ENCODE peak calls at places on chromosomes 2 and 18, in five cellular contexts. One of them, this sample, is unnamed.

GRCh38 chr2:96114903-96115581 is 1.3 kb downstream of the ADRA2B start:
- DNase-seq in A549: no peak
- DNase-seq in substantia nigra: no peak
- DNase-seq in K562: no peak
- DNase-seq in body of pancreas: no peak
- DNase-seq in this sample: peak; percentile 44

GRCh38 chr2:96801464-96802280 is 14.4 kb upstream of the CNNM3 start:
- DNase-seq in A549: no peak
- DNase-seq in substantia nigra: no peak
- DNase-seq in K562: no peak
- DNase-seq in body of pancreas: no peak
- DNase-seq in this sample: no peak

GRCh38 chr2:224369028-224369632 is 32.8 kb downstream of the FAM124B start:
- DNase-seq in A549: peak; percentile 47
- DNase-seq in substantia nigra: no peak
- DNase-seq in K562: no peak
- DNase-seq in body of pancreas: no peak
- DNase-seq in this sample: no peak

GRCh38 chr2:6968319-6969100 is 51.3 kb downstream of the RNF144A start:
- DNase-seq in A549: no peak
- DNase-seq in substantia nigra: peak; percentile 67
- DNase-seq in K562: no peak
- DNase-seq in body of pancreas: no peak
- DNase-seq in this sample: no peak

GRCh38 chr18:33577688-33578370 is at the start of gene ASXL3:
- DNase-seq in A549: no peak
- DNase-seq in substantia nigra: peak; percentile 60
- DNase-seq in K562: no peak
- DNase-seq in body of pancreas: peak; percentile 41
- DNase-seq in this sample: peak; percentile 87

GRCh38 chr2:37653805-37654378 is 17.6 kb downstream of the CDC42EP3 start:
- DNase-seq in A549: no peak
- DNase-seq in substantia nigra: peak; percentile 40
- DNase-seq in K562: no peak
- DNase-seq in body of pancreas: no peak
- DNase-seq in this sample: peak; percentile 76

GRCh38 chr2:7333970-7334493 is 416.8 kb downstream of the RNF144A start:
- DNase-seq in A549: no peak
- DNase-seq in substantia nigra: no peak
- DNase-seq in K562: no peak
- DNase-seq in body of pancreas: no peak
- DNase-seq in this sample: no peak

GRCh38 chr2:188506843-188507242 is 215.2 kb downstream of the GULP1 start:
- DNase-seq in A549: no peak
- DNase-seq in substantia nigra: no peak
- DNase-seq in K562: no peak
- DNase-seq in body of pancreas: no peak
- DNase-seq in this sample: no peak

GRCh38 chr18:9608298-9608697 is 6.1 kb downstream of the PPP4R1 start:
- DNase-seq in A549: peak; percentile 15
- DNase-seq in substantia nigra: no peak
- DNase-seq in K562: peak; percentile 59
- DNase-seq in body of pancreas: no peak
- DNase-seq in this sample: no peak

GRCh38 chr2:203706403-203706802 is at the start of gene CD28:
- DNase-seq in A549: no peak
- DNase-seq in substantia nigra: no peak
- DNase-seq in K562: no peak
- DNase-seq in body of pancreas: no peak
- DNase-seq in this sample: no peak

GRCh38 chr2:2825516-2826208 is 494.6 kb upstream of the MYT1L start:
- DNase-seq in A549: no peak
- DNase-seq in substantia nigra: no peak
- DNase-seq in K562: no peak
- DNase-seq in body of pancreas: no peak
- DNase-seq in this sample: no peak

GRCh38 chr2:236176417-236176816 is 8.2 kb upstream of the GBX2 start:
- DNase-seq in A549: peak; percentile 75
- DNase-seq in substantia nigra: no peak
- DNase-seq in K562: peak; percentile 59
- DNase-seq in body of pancreas: no peak
- DNase-seq in this sample: no peak

GRCh38 chr18:30254331-30254730 is 788.2 kb downstream of the DSC3 start:
- DNase-seq in A549: no peak
- DNase-seq in substantia nigra: no peak
- DNase-seq in K562: no peak
- DNase-seq in body of pancreas: no peak
- DNase-seq in this sample: no peak

GRCh38 chr2:148603562-148603920 is 41.0 kb upstream of the EPC2 start:
- DNase-seq in A549: no peak
- DNase-seq in substantia nigra: no peak
- DNase-seq in K562: no peak
- DNase-seq in body of pancreas: no peak
- DNase-seq in this sample: no peak

GRCh38 chr2:224973112-224974016 is 68.9 kb downstream of the DOCK10 start:
- DNase-seq in A549: no peak
- DNase-seq in substantia nigra: peak; percentile 10
- DNase-seq in K562: no peak
- DNase-seq in body of pancreas: no peak
- DNase-seq in this sample: no peak

GRCh38 chr18:40035951-40036350 is 1919.1 kb upstream of the PIK3C3 start:
- DNase-seq in A549: no peak
- DNase-seq in substantia nigra: no peak
- DNase-seq in K562: no peak
- DNase-seq in body of pancreas: no peak
- DNase-seq in this sample: no peak

GRCh38 chr2:23238011-23238657 is 146.8 kb upstream of the KLHL29 start:
- DNase-seq in A549: no peak
- DNase-seq in substantia nigra: no peak
- DNase-seq in K562: no peak
- DNase-seq in body of pancreas: no peak
- DNase-seq in this sample: no peak

GRCh38 chr2:240637116-240637900 is 12.0 kb downstream of the GPR35 start:
- DNase-seq in A549: no peak
- DNase-seq in substantia nigra: no peak
- DNase-seq in K562: no peak
- DNase-seq in body of pancreas: no peak
- DNase-seq in this sample: no peak

GRCh38 chr18:27473359-27473758 is 288.3 kb upstream of the CHST9 start:
- DNase-seq in A549: no peak
- DNase-seq in substantia nigra: no peak
- DNase-seq in K562: no peak
- DNase-seq in body of pancreas: no peak
- DNase-seq in this sample: no peak

GRCh38 chr2:17107875-17108274 is 410.4 kb downstream of the RAD51AP2 start:
- DNase-seq in A549: no peak
- DNase-seq in substantia nigra: no peak
- DNase-seq in K562: no peak
- DNase-seq in body of pancreas: no peak
- DNase-seq in this sample: no peak

GRCh38 chr2:25098558-25099486 is 56.9 kb downstream of the EFR3B start:
- DNase-seq in A549: peak; percentile 77
- DNase-seq in substantia nigra: no peak
- DNase-seq in K562: no peak
- DNase-seq in body of pancreas: no peak
- DNase-seq in this sample: peak; percentile 72

GRCh38 chr2:25103287-25103871 is 61.5 kb downstream of the EFR3B start:
- DNase-seq in A549: peak; percentile 82
- DNase-seq in substantia nigra: no peak
- DNase-seq in K562: no peak
- DNase-seq in body of pancreas: no peak
- DNase-seq in this sample: no peak

DNA sequence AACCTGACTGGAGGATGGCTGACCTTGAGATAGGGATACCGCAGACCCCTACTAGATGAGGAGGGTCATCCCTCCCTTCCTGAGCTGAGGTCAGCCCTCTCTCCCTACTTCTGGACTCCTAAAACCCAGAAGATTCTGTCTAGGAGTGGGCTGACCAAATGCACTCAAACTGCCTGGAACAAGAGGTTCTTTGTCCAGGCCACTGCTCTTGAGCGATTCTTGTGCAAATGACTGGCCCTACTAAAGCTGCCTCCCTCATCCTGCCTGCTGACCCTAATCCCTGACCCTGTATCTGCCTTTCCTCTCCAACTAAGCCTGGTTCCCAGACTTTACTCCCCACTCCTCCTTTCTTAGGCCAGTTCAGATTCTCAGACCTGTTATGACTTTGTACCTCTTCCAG is 56.2 kb downstream of the EFR3B start:
- DNase-seq in A549: no peak
- DNase-seq in substantia nigra: no peak
- DNase-seq in K562: no peak
- DNase-seq in body of pancreas: no peak
- DNase-seq in this sample: no peak
- H3K27ac ChIP-seq in A549: no peak overlapping the region
- H3K27ac ChIP-seq in substantia nigra: peak overlapping the region; percentile 68
- H3K27ac ChIP-seq in K562: no peak overlapping the region
- H3K27ac ChIP-seq in body of pancreas: peak overlapping the region; percentile 52
- H3K27ac ChIP-seq in this sample: peak overlapping the region; percentile 86

GRCh38 chr2:42962521-42962953 is 170.2 kb upstream of the HAAO start:
- DNase-seq in A549: no peak
- DNase-seq in substantia nigra: no peak
- DNase-seq in K562: no peak
- DNase-seq in body of pancreas: no peak
- DNase-seq in this sample: peak; percentile 53

GRCh38 chr2:42959993-42960834 is 167.8 kb upstream of the HAAO start:
- DNase-seq in A549: no peak
- DNase-seq in substantia nigra: no peak
- DNase-seq in K562: no peak
- DNase-seq in body of pancreas: no peak
- DNase-seq in this sample: no peak

GRCh38 chr2:42961948-42962347 is 169.6 kb upstream of the HAAO start:
- DNase-seq in A549: no peak
- DNase-seq in substantia nigra: no peak
- DNase-seq in K562: no peak
- DNase-seq in body of pancreas: no peak
- DNase-seq in this sample: peak; percentile 54

GRCh38 chr2:42960835-42961165 is 168.4 kb upstream of the HAAO start:
- DNase-seq in A549: no peak
- DNase-seq in substantia nigra: no peak
- DNase-seq in K562: no peak
- DNase-seq in body of pancreas: no peak
- DNase-seq in this sample: no peak

GRCh38 chr2:42961385-42961800 is 169.0 kb upstream of the HAAO start:
- DNase-seq in A549: no peak
- DNase-seq in substantia nigra: peak; percentile 20
- DNase-seq in K562: no peak
- DNase-seq in body of pancreas: no peak
- DNase-seq in this sample: peak; percentile 84
- H3K27ac ChIP-seq in A549: no peak overlapping the region
- H3K27ac ChIP-seq in substantia nigra: peak overlapping the region; percentile 56
- H3K27ac ChIP-seq in K562: no peak overlapping the region
- H3K27ac ChIP-seq in body of pancreas: peak overlapping the region; percentile 61
- H3K27ac ChIP-seq in this sample: peak overlapping the region; percentile 85

DNA sequence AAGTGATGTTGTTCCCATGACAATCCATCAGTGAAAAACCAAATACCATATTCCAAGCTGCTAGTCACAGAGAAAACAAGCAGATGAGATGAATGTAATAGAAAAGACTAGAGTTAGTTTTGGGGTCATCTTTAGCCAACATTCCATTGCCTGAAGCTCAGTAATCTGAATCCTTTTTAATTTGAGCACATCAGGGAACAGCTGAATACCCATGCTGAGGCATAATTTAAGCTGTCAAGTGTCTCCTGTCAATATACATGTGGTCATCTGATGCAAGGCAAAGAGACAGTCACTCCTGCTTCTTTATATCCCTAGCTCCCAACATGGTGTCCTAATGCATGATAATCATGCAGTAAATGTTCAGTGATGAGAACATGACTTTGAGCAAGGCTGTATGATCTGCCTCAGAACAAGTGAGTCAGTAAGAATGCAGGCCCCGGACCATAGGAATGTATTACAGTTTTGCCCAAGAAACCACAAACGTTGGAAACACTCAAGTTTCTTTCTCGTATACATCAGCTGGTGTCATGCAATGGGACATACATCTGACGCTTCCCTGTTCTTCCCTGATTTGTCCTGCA is 48.0 kb downstream of the CDK15 start:
- DNase-seq in A549: no peak
- DNase-seq in substantia nigra: no peak
- DNase-seq in K562: no peak
- DNase-seq in body of pancreas: no peak
- DNase-seq in this sample: no peak
- H3K27ac ChIP-seq in A549: no peak overlapping the region
- H3K27ac ChIP-seq in substantia nigra: no peak overlapping the region
- H3K27ac ChIP-seq in K562: no peak overlapping the region
- H3K27ac ChIP-seq in body of pancreas: no peak overlapping the region
- H3K27ac ChIP-seq in this sample: no peak overlapping the region

GRCh38 chr2:119218478-119219064 is 5.1 kb upstream of the STEAP3 start:
- DNase-seq in A549: peak; percentile 26
- DNase-seq in substantia nigra: peak; percentile 21
- DNase-seq in K562: peak; percentile 58
- DNase-seq in body of pancreas: peak; percentile 70
- DNase-seq in this sample: peak; percentile 32
- H3K27ac ChIP-seq in A549: no peak overlapping the region
- H3K27ac ChIP-seq in substantia nigra: no peak overlapping the region
- H3K27ac ChIP-seq in K562: no peak overlapping the region
- H3K27ac ChIP-seq in body of pancreas: peak overlapping the region; percentile 84
- H3K27ac ChIP-seq in this sample: no peak overlapping the region

DNA sequence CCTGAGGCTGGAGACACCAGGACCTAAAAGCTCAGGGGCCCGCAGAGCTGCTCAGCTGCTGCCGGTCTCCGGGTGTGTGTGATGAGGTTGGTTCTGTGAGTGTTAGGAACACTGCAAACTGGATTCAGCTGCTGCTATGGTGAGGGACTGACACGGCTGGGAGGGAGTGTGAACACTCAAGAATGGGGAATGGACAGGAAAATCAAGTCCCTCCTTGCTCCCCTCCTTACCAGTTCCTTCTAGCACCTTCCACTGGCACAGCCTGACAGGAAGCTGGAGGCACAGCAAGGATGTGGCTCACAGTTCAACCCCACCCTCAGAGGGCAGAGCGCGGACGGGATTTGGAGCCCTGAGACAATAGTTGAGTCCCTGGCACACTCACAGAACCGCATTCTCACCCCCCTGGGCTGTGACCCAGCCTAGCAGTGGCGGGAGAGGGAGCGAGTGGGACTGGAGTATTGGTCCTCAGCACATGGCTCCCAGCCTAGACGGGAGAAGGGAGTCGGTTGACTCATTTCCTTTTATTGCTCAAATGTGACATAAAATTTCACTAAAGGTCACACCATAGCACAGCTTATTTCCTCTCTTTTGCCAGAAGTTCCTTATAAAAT is 42.5 kb downstream of the LRRC30 start:
- DNase-seq in A549: no peak
- DNase-seq in substantia nigra: peak; percentile 10
- DNase-seq in K562: no peak
- DNase-seq in body of pancreas: peak; percentile 21
- DNase-seq in this sample: peak; percentile 90
- H3K27ac ChIP-seq in A549: peak overlapping the region; percentile 69
- H3K27ac ChIP-seq in substantia nigra: peak overlapping the region; percentile 68
- H3K27ac ChIP-seq in K562: no peak overlapping the region
- H3K27ac ChIP-seq in body of pancreas: peak overlapping the region; percentile 54
- H3K27ac ChIP-seq in this sample: peak overlapping the region; percentile 65